ENCODE peak calls at places on chromosomes 5 and 9, in six cellular contexts. One of them, this sample, is unnamed.
A peak's percentile ranks its signal among the peaks of the same experiment; 100 is the strongest.

GRCh38 chr9:71783120-71783523 is 14.8 kb upstream of the CEMIP2 start:
- DNase-seq in endothelial cell: no peak
- DNase-seq in head of caudate nucleus: no peak
- DNase-seq in islet precursor cell: peak; percentile 88
- DNase-seq in HCT116: no peak
- DNase-seq in posterior vena cava: no peak
- DNase-seq in this sample: no peak

GRCh38 chr9:15115702-15116639 is 191.0 kb downstream of the TTC39B start:
- DNase-seq in endothelial cell: no peak
- DNase-seq in HCT116: no peak
- DNase-seq in head of caudate nucleus: no peak
- DNase-seq in posterior vena cava: no peak
- DNase-seq in islet precursor cell: peak; percentile 60
- DNase-seq in this sample: no peak

GRCh38 chr9:34486572-34486971 is 28.0 kb downstream of the DNAI1 start:
- DNase-seq in HCT116: no peak
- DNase-seq in head of caudate nucleus: no peak
- DNase-seq in posterior vena cava: no peak
- DNase-seq in islet precursor cell: peak; percentile 4
- DNase-seq in endothelial cell: no peak
- DNase-seq in this sample: no peak

GRCh38 chr5:83662558-83662957 is 58.1 kb downstream of the HAPLN1 start:
- DNase-seq in head of caudate nucleus: no peak
- DNase-seq in HCT116: no peak
- DNase-seq in posterior vena cava: no peak
- DNase-seq in endothelial cell: no peak
- DNase-seq in islet precursor cell: no peak
- DNase-seq in this sample: no peak

GRCh38 chr5:110150199-110150598 is 460.5 kb downstream of the MAN2A1 start:
- DNase-seq in islet precursor cell: no peak
- DNase-seq in head of caudate nucleus: no peak
- DNase-seq in posterior vena cava: no peak
- DNase-seq in HCT116: no peak
- DNase-seq in endothelial cell: no peak
- DNase-seq in this sample: no peak

GRCh38 chr5:143033535-143034260 is 263.5 kb downstream of the ARHGAP26 start:
- DNase-seq in endothelial cell: no peak
- DNase-seq in HCT116: peak; percentile 80
- DNase-seq in islet precursor cell: no peak
- DNase-seq in head of caudate nucleus: no peak
- DNase-seq in posterior vena cava: no peak
- DNase-seq in this sample: no peak

GRCh38 chr9:129013674-129014073 is 14.5 kb downstream of the SH3GLB2 start:
- DNase-seq in HCT116: no peak
- DNase-seq in head of caudate nucleus: no peak
- DNase-seq in islet precursor cell: no peak
- DNase-seq in endothelial cell: no peak
- DNase-seq in posterior vena cava: no peak
- DNase-seq in this sample: no peak

GRCh38 chr5:24245821-24246220 is 399.0 kb downstream of the CDH10 start:
- DNase-seq in head of caudate nucleus: no peak
- DNase-seq in islet precursor cell: no peak
- DNase-seq in HCT116: no peak
- DNase-seq in posterior vena cava: no peak
- DNase-seq in endothelial cell: no peak
- DNase-seq in this sample: no peak

GRCh38 chr5:174737335-174737734 is 13.0 kb downstream of the MSX2 start:
- DNase-seq in head of caudate nucleus: no peak
- DNase-seq in HCT116: no peak
- DNase-seq in endothelial cell: no peak
- DNase-seq in islet precursor cell: peak; percentile 89
- DNase-seq in posterior vena cava: no peak
- DNase-seq in this sample: no peak

GRCh38 chr5:178351221-178351825 is 118.7 kb upstream of the PHYKPL start:
- DNase-seq in head of caudate nucleus: no peak
- DNase-seq in HCT116: no peak
- DNase-seq in posterior vena cava: peak; percentile 45
- DNase-seq in endothelial cell: no peak
- DNase-seq in islet precursor cell: no peak
- DNase-seq in this sample: no peak

GRCh38 chr9:21580636-21581353 is 98.7 kb upstream of the IFNE start:
- DNase-seq in endothelial cell: no peak
- DNase-seq in islet precursor cell: no peak
- DNase-seq in HCT116: no peak
- DNase-seq in head of caudate nucleus: no peak
- DNase-seq in posterior vena cava: no peak
- DNase-seq in this sample: no peak

GRCh38 chr9:29691758-29692407 is 2118.6 kb upstream of the C9orf72 start:
- DNase-seq in islet precursor cell: peak; percentile 86
- DNase-seq in head of caudate nucleus: peak; percentile 22
- DNase-seq in HCT116: peak; percentile 23
- DNase-seq in endothelial cell: peak; percentile 53
- DNase-seq in posterior vena cava: no peak
- DNase-seq in this sample: no peak